ENCODE peak calls at places on chromosomes 7 and 10, in ten cellular contexts. A, Z, X, H, T, W, K, C, V and J are unnamed samples.

GRCh38 chr7:122416316-122416925 is 111.9 kb upstream of the FEZF1 start:
- DNase-seq in A (no peak), Z (no peak), X (no peak), H (no peak), T (no peak), W (no peak), K (no peak), C (peak; percentile 10), V (no peak), J (no peak)

GRCh38 chr7:43612599-43613589 is 30.0 kb downstream of the STK17A start:
- DNase-seq in A (peak; percentile 78), Z (no peak), X (no peak), H (peak; percentile 44), T (peak; percentile 13), W (no peak), K (peak; percentile 65), C (peak; percentile 48), V (no peak), J (no peak)

GRCh38 chr7:103937680-103938079 is 51.8 kb downstream of the RELN start:
- DNase-seq in A (no peak), Z (no peak), X (no peak), H (no peak), T (no peak), W (no peak), K (no peak), C (no peak), V (no peak), J (no peak)

GRCh38 chr7:51160990-51161615 is 155.5 kb downstream of the COBL start:
- DNase-seq in A (peak; percentile 67), Z (peak; percentile 70), X (peak; percentile 68), H (no peak), T (peak; percentile 75), W (peak; percentile 72), K (peak; percentile 75), C (peak; percentile 87), V (no peak), J (peak; percentile 77)

GRCh38 chr7:82247814-82248433 is 195.7 kb downstream of the CACNA2D1 start:
- DNase-seq in A (peak; percentile 12), Z (peak; percentile 29), X (no peak), H (no peak), T (no peak), W (no peak), K (peak; percentile 25), C (peak; percentile 34), V (no peak), J (no peak)

GRCh38 chr7:128215739-128216138 is 25.3 kb upstream of the LEP start:
- DNase-seq in A (peak; percentile 92), Z (no peak), X (no peak), H (no peak), T (no peak), W (no peak), K (peak; percentile 76), C (peak; percentile 81), V (no peak), J (no peak)

GRCh38 chr7:137539111-137539715 is 195.7 kb upstream of the PTN start:
- DNase-seq in A (peak; percentile 73), Z (peak; percentile 38), X (no peak), H (no peak), T (no peak), W (no peak), K (peak; percentile 84), C (peak; percentile 62), V (no peak), J (no peak)

GRCh38 chr10:113704637-113705343 is 25.1 kb downstream of the CASP7 start:
- DNase-seq in A (peak; percentile 46), Z (peak; percentile 54), X (no peak), H (no peak), T (peak; percentile 19), W (peak; percentile 12), K (peak; percentile 68), C (peak; percentile 68), V (no peak), J (no peak)

DNA sequence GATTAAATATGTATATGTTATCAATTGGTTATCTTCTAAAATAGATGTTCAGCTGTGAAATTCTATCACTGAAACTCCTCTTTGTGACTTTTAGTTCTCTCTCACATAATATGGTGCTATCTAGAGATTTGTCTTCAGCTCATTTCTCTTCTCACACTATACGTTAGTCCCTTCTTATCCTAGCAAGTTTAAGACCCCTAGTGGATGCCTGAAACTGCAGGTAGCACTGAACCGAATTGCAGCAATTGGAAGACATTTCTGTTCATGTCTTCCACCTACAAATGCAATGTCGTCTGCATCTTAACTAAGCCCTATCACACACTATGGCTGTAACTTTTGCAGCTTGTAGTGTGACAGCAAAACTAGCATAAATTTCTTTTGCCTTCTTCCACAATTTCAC is 442.7 kb upstream of the POM121L12 start:
- DNase-seq in A (no peak), Z (no peak), X (no peak), H (no peak), T (no peak), W (no peak), K (no peak), C (no peak), V (no peak), J (no peak)
- TF ChIP-seq CTCF in A (no peak), Z (no peak), X (no peak), H (no peak), T (no peak), W (no peak), K (no peak), C (no peak), V (no peak), J (no peak)

GRCh38 chr7:98740643-98741042 is 123.6 kb downstream of the NPTX2 start:
- DNase-seq in A (no peak), Z (no peak), X (no peak), H (no peak), T (no peak), W (no peak), K (no peak), C (no peak), V (no peak), J (no peak)

GRCh38 chr7:98748090-98748489 is 121.7 kb downstream of the TMEM130 start:
- DNase-seq in A (no peak), Z (no peak), X (no peak), H (no peak), T (no peak), W (no peak), K (no peak), C (no peak), V (no peak), J (no peak)

DNA sequence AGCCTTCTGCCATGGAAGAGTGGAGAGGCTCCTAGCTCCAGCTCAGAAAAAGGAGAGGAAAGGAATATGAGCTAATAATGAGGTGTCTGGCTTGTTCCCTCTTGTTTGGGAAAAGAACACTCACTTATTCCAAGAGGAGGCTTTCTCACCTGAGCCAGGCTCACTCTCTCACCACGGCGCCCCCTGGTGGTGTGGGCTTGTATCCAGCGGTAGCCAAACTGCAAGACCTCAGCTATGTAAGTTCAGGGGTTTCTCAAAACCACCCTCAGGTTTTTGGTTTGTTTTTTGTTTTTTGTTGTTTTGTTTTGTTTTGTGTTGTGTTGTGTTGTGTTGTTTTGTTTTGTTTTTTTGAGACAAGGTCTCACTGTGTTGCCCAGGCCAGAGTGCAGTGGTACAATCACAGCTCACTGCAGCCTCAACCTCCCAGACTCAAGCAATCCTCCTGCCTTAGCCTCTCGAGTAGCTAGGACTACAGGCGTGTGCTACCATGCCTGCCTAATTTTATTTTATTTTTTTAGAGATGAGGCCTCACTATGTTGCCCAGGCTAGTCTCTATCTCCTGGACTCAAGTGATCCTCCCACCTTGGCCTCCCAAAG is 124.0 kb downstream of the TMEM130 start:
- DNase-seq in A (peak; percentile 37), Z (peak; percentile 45), X (peak; percentile 63), H (peak; percentile 33), T (peak; percentile 83), W (peak; percentile 65), K (peak; percentile 18), C (peak; percentile 55), V (no peak), J (peak; percentile 56)
- TF ChIP-seq CTCF in A (peak; percentile 76), Z (peak; percentile 41), X (peak; percentile 83), H (peak; percentile 91), T (peak; percentile 76), W (peak; percentile 94), K (peak; percentile 34), C (peak; percentile 82), V (peak; percentile 81), J (peak; percentile 87)

GRCh38 chr7:157037635-157038034 is 27.2 kb upstream of the MNX1 start:
- DNase-seq in A (no peak), Z (no peak), X (no peak), H (no peak), T (no peak), W (no peak), K (no peak), C (no peak), V (no peak), J (no peak)
- TF ChIP-seq CTCF in A (no peak), Z (no peak), X (no peak), H (no peak), T (no peak), W (no peak), K (no peak), C (no peak), V (no peak), J (no peak)

GRCh38 chr10:130935051-130935450 is 376.5 kb downstream of the TCERG1L start:
- DNase-seq in A (no peak), Z (no peak), X (no peak), H (no peak), T (peak; percentile 92), W (no peak), K (no peak), C (no peak), V (no peak), J (no peak)
- TF ChIP-seq CTCF in A (no peak), Z (no peak), X (no peak), H (no peak), T (peak; percentile 62), W (no peak), K (no peak), C (no peak), V (no peak), J (peak; percentile 54)

GRCh38 chr10:97685395-97685958 is 1.6 kb downstream of the AVPI1 start:
- DNase-seq in A (no peak), Z (peak; percentile 67), X (no peak), H (no peak), T (peak; percentile 50), W (no peak), K (peak; percentile 59), C (peak; percentile 49), V (no peak), J (peak; percentile 41)
- TF ChIP-seq CTCF in A (peak; percentile 51), Z (peak; percentile 57), X (peak; percentile 44), H (no peak), T (peak; percentile 39), W (no peak), K (peak; percentile 30), C (peak; percentile 44), V (no peak), J (peak; percentile 47)